ENCODE peak calls at places on chromosomes 7 and 10, in nine cellular contexts. U is heart right ventricle, B is heart left ventricle, S is GM13976, M is GM12865, V is uterus, D is MM.1S, T is GM10248, K is endodermal cell. R is an unnamed sample.

GRCh38 chr7:128041203-128041602 is 10.0 kb upstream of the LRRC4 start:
- DNase-seq in B (no peak), T (no peak), U (no peak), D (no peak), S (no peak), K (no peak), V (no peak), M (no peak), R (no peak)

GRCh38 chr10:63431962-63432797 is 33.6 kb downstream of the JMJD1C start:
- DNase-seq in U (no peak), D (no peak), S (peak), M (peak), K (no peak), V (no peak), B (no peak), T (peak), R (no peak)

GRCh38 chr7:74479961-74480829 is 26.5 kb downstream of the GTF2IRD1 start:
- DNase-seq in K (peak), V (peak), B (peak), U (peak), D (no peak), T (peak), M (no peak), S (peak), R (peak)

GRCh38 chr10:91034494-91035157 is 113.7 kb upstream of the ANKRD1 start:
- DNase-seq in S (no peak), B (peak), V (peak), U (peak), K (no peak), M (no peak), D (no peak), T (no peak), R (peak)

GRCh38 chr7:117505238-117505637 is 25.4 kb downstream of the CFTR start:
- DNase-seq in V (no peak), U (no peak), K (no peak), D (no peak), S (no peak), B (no peak), M (peak), T (no peak), R (no peak)

GRCh38 chr10:5546891-5547683 is 22.3 kb downstream of the CALML3 start:
- DNase-seq in V (no peak), U (no peak), S (no peak), D (no peak), M (no peak), T (no peak), B (no peak), K (peak), R (no peak)

GRCh38 chr7:27627146-27627545 is 35.5 kb downstream of the HIBADH start:
- DNase-seq in B (no peak), T (no peak), D (no peak), U (no peak), K (no peak), S (no peak), M (no peak), V (no peak), R (no peak)

GRCh38 chr10:124732931-124733536 is 11.1 kb downstream of the FAM53B start:
- DNase-seq in S (peak), U (peak), T (peak), D (peak), K (peak), B (peak), M (peak), V (peak), R (peak)

GRCh38 chr10:58304099-58304633 is 30.6 kb upstream of the UBE2D1 start:
- DNase-seq in D (no peak), K (no peak), T (no peak), S (no peak), V (no peak), U (no peak), M (no peak), B (no peak), R (no peak)

GRCh38 chr10:74792726-74793125 is 33.7 kb upstream of the KAT6B start:
- DNase-seq in V (no peak), D (no peak), M (no peak), T (no peak), U (no peak), K (no peak), S (no peak), B (no peak), R (no peak)

GRCh38 chr10:119759832-119760231 is 34.0 kb downstream of the INPP5F start:
- DNase-seq in T (no peak), M (no peak), U (no peak), D (no peak), K (no peak), V (no peak), S (no peak), B (no peak), R (no peak)

GRCh38 chr10:29189272-29189671 is 99.6 kb upstream of the LYZL1 start:
- DNase-seq in M (no peak), S (no peak), U (no peak), K (no peak), D (no peak), V (no peak), T (no peak), B (no peak), R (no peak)

GRCh38 chr10:10915215-10915614 is 102.5 kb upstream of the CELF2 start:
- DNase-seq in K (no peak), M (no peak), T (no peak), U (no peak), B (no peak), V (no peak), D (no peak), S (no peak), R (no peak)

GRCh38 chr10:89183571-89183970 is 23.5 kb downstream of the CH25H start:
- DNase-seq in M (no peak), S (no peak), K (no peak), U (no peak), V (no peak), B (no peak), D (no peak), T (no peak), R (no peak)

DNA sequence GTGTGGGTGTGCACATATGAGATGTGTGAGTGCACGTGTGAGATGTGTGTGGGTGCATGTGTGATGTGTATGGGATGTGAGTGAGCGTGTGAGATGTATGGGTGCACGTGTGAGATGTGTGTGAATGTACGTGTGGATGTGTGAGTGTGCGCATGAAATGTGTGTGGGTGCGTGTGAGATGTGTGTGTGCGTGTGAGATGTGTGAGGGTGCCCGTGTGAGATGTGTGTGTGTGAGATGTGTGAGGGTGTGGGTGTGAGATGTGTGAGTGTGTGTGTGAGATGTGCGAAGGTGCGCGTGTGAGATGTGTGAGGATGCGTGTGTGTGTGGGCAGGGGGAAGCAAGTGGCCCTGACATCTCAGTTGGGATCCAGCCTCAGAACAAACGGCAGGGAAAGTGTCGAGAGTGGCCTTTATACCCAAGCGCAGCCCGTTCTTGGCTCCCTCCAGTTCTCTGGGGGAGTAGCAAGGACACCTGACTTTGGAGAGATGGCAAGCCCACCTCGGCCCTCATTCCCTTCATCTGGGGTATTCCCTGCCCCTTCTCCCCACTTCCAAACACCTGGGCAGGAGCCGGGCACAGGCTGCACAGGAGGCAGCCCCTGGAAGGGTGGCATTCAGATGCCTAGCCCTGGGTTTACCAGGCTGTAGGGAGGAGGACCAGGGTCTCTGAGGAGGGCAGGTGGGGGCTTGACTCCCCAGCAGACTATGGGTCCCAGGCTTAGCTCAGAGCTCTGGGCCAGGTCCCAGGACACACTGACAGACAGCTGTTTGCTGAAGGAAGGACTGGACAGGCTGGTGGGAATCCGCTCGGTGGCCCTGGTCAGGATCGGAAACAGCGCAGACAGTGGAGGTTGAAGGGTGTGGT is 31.6 kb downstream of the PPIF start:
- DNase-seq in K (peak), V (no peak), U (no peak), T (peak), D (no peak), B (no peak), M (no peak), S (no peak), R (peak)
- TF ChIP-seq CTCF in K (no peak), V (no peak), U (no peak), T (no peak), D (no peak), B (no peak), M (no peak), S (no peak), R (no peak)

GRCh38 chr10:52442576-52442975 is 128.5 kb downstream of the DKK1 start:
- DNase-seq in K (no peak), U (no peak), S (no peak), T (no peak), D (no peak), M (no peak), V (no peak), B (no peak), R (no peak)

GRCh38 chr10:52443419-52444388 is 129.6 kb downstream of the DKK1 start:
- DNase-seq in S (no peak), D (no peak), V (no peak), B (no peak), U (no peak), K (no peak), T (no peak), M (no peak), R (no peak)

GRCh38 chr10:52438119-52438518 is 124.0 kb downstream of the DKK1 start:
- DNase-seq in T (no peak), D (no peak), K (no peak), M (no peak), U (no peak), S (no peak), B (no peak), V (no peak), R (no peak)

GRCh38 chr10:52437205-52437646 is 123.1 kb downstream of the DKK1 start:
- DNase-seq in D (peak), U (no peak), K (no peak), T (no peak), M (peak), V (no peak), S (peak), B (no peak), R (no peak)

GRCh38 chr10:52440612-52441285 is 126.7 kb downstream of the DKK1 start:
- DNase-seq in S (no peak), T (no peak), D (peak), K (peak), V (no peak), M (no peak), B (no peak), U (no peak), R (no peak)
- TF ChIP-seq CTCF in S (no peak), T (no peak), D (peak), K (peak), V (no peak), M (no peak), B (no peak), U (no peak), R (no peak)

GRCh38 chr7:73387221-73387828 is 46.3 kb upstream of the FZD9 start:
- DNase-seq in T (no peak), S (no peak), V (no peak), K (no peak), B (no peak), M (no peak), D (no peak), U (no peak), R (no peak)
- TF ChIP-seq CTCF in T (no peak), S (no peak), V (no peak), K (no peak), B (no peak), M (no peak), D (no peak), U (no peak), R (no peak)

GRCh38 chr10:86167101-86167761 is 199.4 kb downstream of the GRID1 start:
- DNase-seq in B (no peak), M (no peak), D (no peak), V (no peak), U (no peak), K (no peak), S (no peak), T (no peak), R (no peak)
- TF ChIP-seq CTCF in B (no peak), M (no peak), D (no peak), V (no peak), U (no peak), K (no peak), S (no peak), T (no peak), R (no peak)

DNA sequence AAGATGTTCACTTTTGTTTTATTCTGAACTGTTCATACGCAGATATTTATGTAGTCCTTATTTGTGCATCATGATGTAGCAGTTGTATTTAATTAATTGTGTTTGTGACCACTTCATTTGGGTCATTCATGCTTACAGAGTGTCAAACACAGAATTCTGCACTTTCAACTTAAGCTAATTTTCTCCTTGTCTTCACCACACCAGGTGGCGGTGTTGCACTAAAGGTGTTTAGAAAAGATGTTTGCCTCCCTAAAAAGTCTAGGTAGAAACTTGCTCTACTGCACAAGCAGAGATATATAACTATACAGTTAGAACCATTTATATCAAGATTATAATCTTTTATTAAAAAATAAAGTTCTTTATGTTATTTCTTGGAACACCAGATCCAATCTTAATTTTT is 1.3 kb upstream of the TAS2R38 start:
- DNase-seq in D (peak), K (peak), M (peak), B (no peak), U (no peak), S (no peak), V (no peak), T (no peak), R (no peak)
- TF ChIP-seq CTCF in D (peak), K (peak), M (peak), B (peak), U (no peak), S (peak), V (no peak), T (peak), R (no peak)